ENCODE peak calls at places on chromosomes 16 and 17, in six cellular contexts. O is right cardiac atrium; Y is D341Med; T is amygdala; M is activated T-helper 1 cell treated with anti-CD3 and anti-CD28 coated beads, Interleukin-12 subunit alpha, Interleukin-12 subunit beta, Interleukin-2, Interleukin-4 antibody, amounts not matched to agents 30 ng/mL and 10 ng/mL and 1 ng/mL, durations not matched to agents 14 hours and 24 hours and 36 hours; G is amniotic stem cell. C is an unnamed sample.

GRCh38 chr16:28106467-28106866 is 43.0 kb upstream of the GSG1L start:
- DNase-seq in O (no peak), M (no peak), T (no peak), G (no peak), Y (no peak), C (no peak)

GRCh38 chr16:84874004-84874435 is 54.2 kb downstream of the CRISPLD2 start:
- DNase-seq in T (no peak), O (no peak), G (no peak), Y (no peak), M (no peak), C (no peak)

GRCh38 chr16:3282103-3282746 is 1.1 kb upstream of the ZNF263 start:
- DNase-seq in T (no peak), Y (peak; percentile 84), M (no peak), O (no peak), G (no peak), C (no peak)

GRCh38 chr16:15928261-15929104 is 20.9 kb upstream of the ABCC1 start:
- DNase-seq in Y (no peak), O (no peak), T (no peak), G (no peak), M (no peak), C (no peak)

GRCh38 chr16:70664325-70665112 is 18.2 kb downstream of the IL34 start:
- DNase-seq in T (no peak), G (no peak), Y (peak; percentile 21), M (no peak), O (no peak), C (no peak)

GRCh38 chr16:11256657-11257130 is 690 bp upstream of the SOCS1 start:
- DNase-seq in T (no peak), M (no peak), G (peak; percentile 9), Y (peak; percentile 63), O (peak; percentile 78), C (peak; percentile 89)

GRCh38 chr17:49456172-49456965 is 38.7 kb upstream of the NGFR start:
- DNase-seq in T (no peak), Y (no peak), O (no peak), G (peak; percentile 45), M (no peak), C (peak; percentile 44)

GRCh38 chr16:75942351-75942750 is 216.1 kb upstream of the CPHXL start:
- DNase-seq in O (no peak), T (no peak), G (no peak), Y (no peak), M (no peak), C (no peak)

GRCh38 chr16:19696312-19696711 is 21.7 kb downstream of the KNOP1 start:
- DNase-seq in T (no peak), M (no peak), O (peak; percentile 84), Y (no peak), G (no peak), C (peak; percentile 87)